ENCODE peak calls at places on chromosomes 16 and 17, in four cellular contexts. One of them, this sample, is unnamed. For H3K9me3, the result is how much of the 10 kb centered on the place peaks cover.

GRCh38 chr16:22333457-22333994 is 36.3 kb downstream of the POLR3E start:
- DNase-seq in heart left ventricle: no peak
- DNase-seq in stomach: no peak
- DNase-seq in tibial nerve: peak
- DNase-seq in this sample: no peak

GRCh38 chr17:17870292-17870691 is 33.5 kb upstream of the SREBF1 start:
- DNase-seq in stomach: no peak
- DNase-seq in heart left ventricle: no peak
- DNase-seq in tibial nerve: no peak
- DNase-seq in this sample: no peak

GRCh38 chr16:68644715-68645493 is at the start of gene CDH3:
- DNase-seq in tibial nerve: no peak
- DNase-seq in heart left ventricle: no peak
- DNase-seq in stomach: peak
- DNase-seq in this sample: no peak

GRCh38 chr16:4319454-4319853 is 3.6 kb downstream of the GLIS2 start:
- DNase-seq in tibial nerve: peak
- DNase-seq in stomach: peak
- DNase-seq in heart left ventricle: no peak
- DNase-seq in this sample: peak

GRCh38 chr17:45969726-45970125 is 29.3 kb upstream of the STH start:
- DNase-seq in tibial nerve: no peak
- DNase-seq in stomach: no peak
- DNase-seq in heart left ventricle: no peak
- DNase-seq in this sample: no peak

GRCh38 chr17:17774009-17774881 is 62.5 kb downstream of the SREBF1 start:
- DNase-seq in tibial nerve: no peak
- DNase-seq in stomach: peak
- DNase-seq in heart left ventricle: no peak
- DNase-seq in this sample: no peak

GRCh38 chr17:80286638-80286960 is 25.9 kb downstream of the RNF213 start:
- DNase-seq in tibial nerve: no peak
- DNase-seq in stomach: no peak
- DNase-seq in heart left ventricle: no peak
- DNase-seq in this sample: peak

GRCh38 chr17:83131268-83132011 is 52.0 kb downstream of the METRNL start:
- DNase-seq in heart left ventricle: no peak
- DNase-seq in tibial nerve: no peak
- DNase-seq in stomach: no peak
- DNase-seq in this sample: no peak

GRCh38 chr17:16050844-16051243 is 51.2 kb downstream of the TTC19 start:
- DNase-seq in heart left ventricle: no peak
- DNase-seq in tibial nerve: no peak
- DNase-seq in stomach: no peak
- DNase-seq in this sample: no peak

GRCh38 chr16:62254847-62255246 is 218.6 kb upstream of the CDH8 start:
- DNase-seq in tibial nerve: no peak
- DNase-seq in stomach: no peak
- DNase-seq in heart left ventricle: no peak
- DNase-seq in this sample: no peak

GRCh38 chr16:22898131-22898530 is 84.2 kb downstream of the HS3ST2 start:
- DNase-seq in heart left ventricle: no peak
- DNase-seq in stomach: no peak
- DNase-seq in tibial nerve: no peak
- DNase-seq in this sample: no peak

GRCh38 chr17:8012996-8013640 is 10.7 kb downstream of the GUCY2D start:
- DNase-seq in stomach: no peak
- DNase-seq in tibial nerve: no peak
- DNase-seq in heart left ventricle: no peak
- DNase-seq in this sample: no peak

GRCh38 chr16:65125322-65125721 is 3.5 kb upstream of the CDH11 start:
- DNase-seq in tibial nerve: no peak
- DNase-seq in stomach: no peak
- DNase-seq in heart left ventricle: no peak
- DNase-seq in this sample: no peak

GRCh38 chr16:77396461-77396860 is 38.4 kb downstream of the ADAMTS18 start:
- DNase-seq in tibial nerve: no peak
- DNase-seq in heart left ventricle: no peak
- DNase-seq in stomach: no peak
- DNase-seq in this sample: no peak

GRCh38 chr16:77399546-77399945 is 35.3 kb downstream of the ADAMTS18 start:
- DNase-seq in stomach: no peak
- DNase-seq in heart left ventricle: no peak
- DNase-seq in tibial nerve: no peak
- DNase-seq in this sample: no peak

GRCh38 chr16:77402118-77402517 is 32.7 kb downstream of the ADAMTS18 start:
- DNase-seq in stomach: no peak
- DNase-seq in heart left ventricle: no peak
- DNase-seq in tibial nerve: no peak
- DNase-seq in this sample: no peak

GRCh38 chr16:77398495-77398894 is 36.3 kb downstream of the ADAMTS18 start:
- DNase-seq in tibial nerve: no peak
- DNase-seq in heart left ventricle: no peak
- DNase-seq in stomach: no peak
- DNase-seq in this sample: no peak

DNA sequence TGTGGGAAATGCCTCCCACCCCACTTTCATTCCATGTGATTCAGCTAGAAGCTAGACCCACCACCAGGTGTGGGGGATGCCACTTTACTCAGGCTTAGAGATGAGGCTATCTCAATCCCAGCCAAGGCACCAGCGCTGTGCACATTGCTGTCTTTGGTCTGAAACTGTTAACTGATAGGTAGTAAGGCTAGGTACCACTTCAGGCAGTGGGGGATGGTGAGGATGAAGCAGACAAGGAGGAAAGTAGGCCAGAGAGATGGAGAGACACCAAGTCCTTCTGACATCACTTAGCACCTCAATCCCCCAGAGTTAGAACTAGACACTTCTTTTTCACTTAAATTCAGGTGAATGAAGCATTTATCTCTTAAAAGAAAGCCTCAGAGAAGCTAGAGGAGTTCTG is 35.8 kb downstream of the ADAMTS18 start:
- DNase-seq in heart left ventricle: no peak
- DNase-seq in stomach: no peak
- DNase-seq in tibial nerve: no peak
- DNase-seq in this sample: no peak
- H3K9me3 ChIP-seq in heart left ventricle: under half
- H3K9me3 ChIP-seq in stomach: under half
- H3K9me3 ChIP-seq in tibial nerve: under half
- H3K9me3 ChIP-seq in this sample: under half

DNA sequence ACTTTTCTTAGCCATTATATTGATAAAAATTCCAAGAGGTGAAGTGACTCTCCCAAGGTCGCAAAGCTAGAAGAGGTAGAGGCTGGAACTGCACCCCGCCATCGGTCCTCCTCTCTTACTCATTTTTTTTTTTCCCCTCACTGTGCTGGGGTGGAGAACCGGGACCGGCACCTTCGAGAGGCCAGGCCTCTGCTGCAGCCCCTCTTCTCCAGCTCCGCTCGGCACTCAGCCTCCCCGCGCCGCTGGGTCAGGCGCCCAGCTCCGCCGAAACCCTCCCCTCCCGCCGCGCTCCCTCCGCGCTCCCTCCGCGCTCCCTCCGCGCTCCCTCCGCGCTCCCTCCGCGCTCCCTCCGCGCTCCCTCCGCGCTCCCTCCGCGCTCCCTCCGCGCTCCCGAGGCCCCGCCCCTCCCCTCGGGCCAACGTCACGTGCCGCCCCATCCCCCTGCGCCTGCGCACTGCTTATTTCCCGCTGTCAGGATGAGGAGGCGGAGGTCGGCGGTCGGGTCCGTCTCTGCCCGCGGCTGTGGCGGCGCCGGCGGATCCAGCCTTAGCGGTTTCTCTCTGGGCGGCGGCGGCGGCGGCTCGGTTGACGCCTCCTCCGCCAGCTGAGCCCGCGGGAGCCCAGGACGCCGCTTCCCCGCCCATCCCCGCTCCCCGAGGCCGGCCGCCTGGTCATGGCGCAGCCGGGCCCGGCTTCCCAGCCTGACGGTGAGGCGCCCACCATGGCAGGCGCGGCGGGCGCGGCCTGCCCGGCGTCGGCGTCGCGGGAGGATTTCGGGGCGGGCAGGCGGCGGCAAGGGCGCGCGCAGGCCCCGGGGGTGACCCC is at the start of gene RABEP1:
- DNase-seq in heart left ventricle: peak
- DNase-seq in tibial nerve: peak
- DNase-seq in stomach: peak
- DNase-seq in this sample: peak
- TF ChIP-seq POLR2A in heart left ventricle: peak
- TF ChIP-seq POLR2A in tibial nerve: peak
- TF ChIP-seq POLR2A in stomach: no peak
- TF ChIP-seq POLR2A in this sample: peak

GRCh38 chr16:35572186-35572585 is 2112.8 kb downstream of the TP53TG3F start:
- DNase-seq in tibial nerve: no peak
- DNase-seq in heart left ventricle: no peak
- DNase-seq in stomach: no peak
- DNase-seq in this sample: no peak

GRCh38 chr16:35573407-35573806 is 2114.0 kb downstream of the TP53TG3F start:
- DNase-seq in heart left ventricle: no peak
- DNase-seq in stomach: no peak
- DNase-seq in tibial nerve: no peak
- DNase-seq in this sample: no peak

GRCh38 chr16:35565626-35566025 is 2106.2 kb downstream of the TP53TG3F start:
- DNase-seq in stomach: no peak
- DNase-seq in heart left ventricle: no peak
- DNase-seq in tibial nerve: no peak
- DNase-seq in this sample: no peak

GRCh38 chr16:35570946-35571345 is 2111.5 kb downstream of the TP53TG3F start:
- DNase-seq in tibial nerve: no peak
- DNase-seq in heart left ventricle: no peak
- DNase-seq in stomach: no peak
- DNase-seq in this sample: no peak

DNA sequence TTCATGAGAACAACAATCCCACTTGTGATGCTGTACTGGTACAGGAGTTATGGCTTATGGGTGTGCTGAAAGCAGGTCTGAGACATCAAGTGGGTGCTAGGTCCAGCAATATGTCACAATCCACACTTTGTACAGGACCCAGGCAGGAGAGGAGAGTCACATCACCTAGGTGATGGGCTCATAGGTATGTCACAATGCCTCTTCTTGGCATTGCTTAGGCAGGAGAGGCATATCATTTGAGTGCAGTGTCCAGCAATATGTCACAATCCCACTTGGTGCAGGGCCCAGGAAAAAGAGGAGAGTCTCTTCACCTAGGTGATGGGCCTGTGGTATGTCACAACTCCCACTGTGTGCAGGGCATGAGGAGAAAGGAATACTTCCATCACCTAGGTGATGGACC is 2110.0 kb downstream of the TP53TG3F start:
- DNase-seq in stomach: no peak
- DNase-seq in heart left ventricle: no peak
- DNase-seq in tibial nerve: no peak
- DNase-seq in this sample: no peak
- H3K9me3 ChIP-seq in stomach: under half
- H3K9me3 ChIP-seq in heart left ventricle: under half
- H3K9me3 ChIP-seq in tibial nerve: under half
- H3K9me3 ChIP-seq in this sample: under half

GRCh38 chr16:25073849-25074248 is 37.7 kb upstream of the LCMT1 start:
- DNase-seq in tibial nerve: no peak
- DNase-seq in heart left ventricle: no peak
- DNase-seq in stomach: no peak
- DNase-seq in this sample: no peak
- TF ChIP-seq POLR2A in tibial nerve: no peak
- TF ChIP-seq POLR2A in heart left ventricle: no peak
- TF ChIP-seq POLR2A in stomach: no peak
- TF ChIP-seq POLR2A in this sample: no peak

GRCh38 chr16:35523991-35524390 is 2064.6 kb downstream of the TP53TG3F start:
- DNase-seq in tibial nerve: no peak
- DNase-seq in heart left ventricle: no peak
- DNase-seq in stomach: no peak
- DNase-seq in this sample: no peak
- H3K9me3 ChIP-seq in tibial nerve: under half
- H3K9me3 ChIP-seq in heart left ventricle: under half
- H3K9me3 ChIP-seq in stomach: under half
- H3K9me3 ChIP-seq in this sample: under half